ENCODE peak calls at places on chromosomes 11 and 22, in four cellular contexts. R, M, X and V are unnamed samples.

GRCh38 chr22:36743591-36744412 is 32.1 kb downstream of the IFT27 start:
- DNase-seq in R (no peak), M (no peak), X (no peak), V (no peak)

GRCh38 chr11:72851726-72852125 is 37.5 kb downstream of the ATG16L2 start:
- DNase-seq in X (no peak), M (no peak), R (no peak), V (no peak)

GRCh38 chr11:35231074-35231473 is 92.1 kb downstream of the CD44 start:
- DNase-seq in M (no peak), X (no peak), R (no peak), V (no peak)

GRCh38 chr11:24312464-24313238 is 184.2 kb upstream of the LUZP2 start:
- DNase-seq in R (no peak), M (no peak), X (no peak), V (no peak)

GRCh38 chr11:86459682-86460460 is 85.2 kb downstream of the CCDC81 start:
- DNase-seq in R (peak), X (no peak), M (no peak), V (no peak)

GRCh38 chr11:8273281-8273680 is 9.6 kb upstream of the LMO1 start:
- DNase-seq in R (no peak), X (no peak), M (no peak), V (no peak)

GRCh38 chr22:42041784-42042183 is 28.8 kb downstream of the NAGA start:
- DNase-seq in M (no peak), R (no peak), X (no peak), V (no peak)

GRCh38 chr11:34886609-34887008 is 29.6 kb downstream of the APIP start:
- DNase-seq in R (no peak), M (no peak), X (no peak), V (no peak)

GRCh38 chr22:49102367-49102766 is 725.3 kb downstream of the BRD1 start:
- DNase-seq in X (no peak), R (no peak), M (no peak), V (no peak)

GRCh38 chr22:22397875-22398524 is 110.5 kb downstream of the ZNF280B start:
- DNase-seq in R (no peak), M (no peak), X (no peak), V (no peak)

GRCh38 chr11:126969865-126970479 is 30.6 kb downstream of the KIRREL3 start:
- DNase-seq in M (no peak), R (peak), X (peak), V (no peak)

GRCh38 chr22:47176573-47177333 is 414.3 kb downstream of the TBC1D22A start:
- DNase-seq in X (no peak), R (no peak), M (no peak), V (peak)